ENCODE peak calls at places on chromosomes 1 and 21, in seven cellular contexts. J is left lung, K is lower lobe of right lung, H is GM23248, U is heart left ventricle, F is pancreas, A is astrocyte of the cerebellum. Y is an unnamed sample.

GRCh38 chr1:32339363-32339978 is 3.4 kb upstream of the MARCKSL1 start:
- DNase-seq in J (no peak), F (no peak), A (no peak), H (peak; percentile 78), K (no peak), U (no peak), Y (no peak)

GRCh38 chr1:30615816-30616590 is 107.4 kb downstream of the MATN1 start:
- DNase-seq in K (no peak), J (no peak), H (no peak), A (no peak), U (no peak), F (no peak), Y (no peak)

GRCh38 chr1:230855886-230856285 is 12.4 kb downstream of the C1orf198 start:
- DNase-seq in A (no peak), F (no peak), H (no peak), U (no peak), K (no peak), J (no peak), Y (no peak)

GRCh38 chr1:208007938-208008342 is 97.0 kb upstream of the CD34 start:
- DNase-seq in K (no peak), H (peak; percentile 85), J (no peak), A (peak; percentile 51), U (no peak), F (no peak), Y (no peak)

GRCh38 chr1:194322751-194323150 is 1136.3 kb upstream of the B3GALT2 start:
- DNase-seq in U (no peak), K (no peak), H (no peak), A (no peak), J (no peak), F (no peak), Y (no peak)

GRCh38 chr1:187878883-187879282 is 1050.1 kb downstream of the PLA2G4A start:
- DNase-seq in J (no peak), U (no peak), A (no peak), H (no peak), K (no peak), F (no peak), Y (no peak)

GRCh38 chr1:156667610-156667967 is 9.6 kb downstream of the NES start:
- DNase-seq in F (no peak), H (no peak), K (no peak), U (peak; percentile 81), A (no peak), J (no peak), Y (peak; percentile 70)

GRCh38 chr21:45011426-45011825 is 63.0 kb upstream of the ADARB1 start:
- DNase-seq in H (no peak), A (no peak), K (peak; percentile 23), U (no peak), J (no peak), F (no peak), Y (no peak)

GRCh38 chr1:234925440-234926251 is 203.0 kb downstream of the TOMM20 start:
- DNase-seq in F (no peak), J (no peak), U (no peak), H (peak; percentile 98), A (peak; percentile 98), K (no peak), Y (peak; percentile 19)

GRCh38 chr1:17112496-17113236 is 6.6 kb downstream of the PADI2 start:
- DNase-seq in K (no peak), J (no peak), U (no peak), F (no peak), H (no peak), A (no peak), Y (peak; percentile 95)

GRCh38 chr1:224213438-224214119 is 30.5 kb downstream of the DEGS1 start:
- DNase-seq in H (no peak), J (no peak), F (no peak), A (no peak), U (no peak), K (no peak), Y (no peak)

GRCh38 chr1:65691152-65691900 is 101.4 kb upstream of the PDE4B start:
- DNase-seq in J (no peak), K (no peak), A (no peak), H (no peak), F (no peak), U (no peak), Y (peak; percentile 24)

GRCh38 chr21:37592496-37592895 is 225.9 kb downstream of the DYRK1A start:
- DNase-seq in F (no peak), K (no peak), A (no peak), J (no peak), H (no peak), U (no peak), Y (no peak)

GRCh38 chr1:198798923-198799386 is 160.1 kb downstream of the PTPRC start:
- DNase-seq in J (no peak), A (no peak), H (no peak), F (no peak), K (no peak), U (no peak), Y (no peak)

GRCh38 chr1:202860744-202861419 is 28.1 kb downstream of the RABIF start:
- DNase-seq in U (peak; percentile 21), K (peak; percentile 83), F (peak; percentile 64), A (no peak), H (peak; percentile 56), J (peak; percentile 70), Y (peak; percentile 75)

GRCh38 chr1:12482999-12483398 is 135.0 kb downstream of the DHRS3 start:
- DNase-seq in H (no peak), A (no peak), K (no peak), J (no peak), F (no peak), U (no peak), Y (no peak)

GRCh38 chr1:2526824-2527552 is 592 bp upstream of the PANK4 start:
- DNase-seq in U (peak; percentile 66), K (no peak), H (peak; percentile 94), A (no peak), F (no peak), J (no peak), Y (peak; percentile 79)

GRCh38 chr1:212035123-212035834 is at the start of the genes DTL and INTS7:
- DNase-seq in J (peak; percentile 99), A (peak; percentile 98), H (peak; percentile 100), U (peak; percentile 99), F (peak; percentile 99), K (peak; percentile 99), Y (peak; percentile 99)

GRCh38 chr1:70745199-70745598 is 302.4 kb downstream of the PTGER3 start:
- DNase-seq in H (peak; percentile 56), U (no peak), K (no peak), J (no peak), A (no peak), F (no peak), Y (no peak)

GRCh38 chr1:230784163-230784562 is 37.0 kb downstream of the CAPN9 start:
- DNase-seq in J (no peak), H (no peak), F (no peak), A (no peak), K (no peak), U (no peak), Y (no peak)

GRCh38 chr1:19013826-19014548 is 57.5 kb upstream of the IFFO2 start:
- DNase-seq in H (no peak), F (no peak), J (no peak), A (no peak), U (no peak), K (no peak), Y (no peak)

GRCh38 chr1:235671992-235672391 is 22.4 kb upstream of the GNG4 start:
- DNase-seq in U (no peak), K (no peak), F (no peak), H (no peak), A (no peak), J (no peak), Y (no peak)

DNA sequence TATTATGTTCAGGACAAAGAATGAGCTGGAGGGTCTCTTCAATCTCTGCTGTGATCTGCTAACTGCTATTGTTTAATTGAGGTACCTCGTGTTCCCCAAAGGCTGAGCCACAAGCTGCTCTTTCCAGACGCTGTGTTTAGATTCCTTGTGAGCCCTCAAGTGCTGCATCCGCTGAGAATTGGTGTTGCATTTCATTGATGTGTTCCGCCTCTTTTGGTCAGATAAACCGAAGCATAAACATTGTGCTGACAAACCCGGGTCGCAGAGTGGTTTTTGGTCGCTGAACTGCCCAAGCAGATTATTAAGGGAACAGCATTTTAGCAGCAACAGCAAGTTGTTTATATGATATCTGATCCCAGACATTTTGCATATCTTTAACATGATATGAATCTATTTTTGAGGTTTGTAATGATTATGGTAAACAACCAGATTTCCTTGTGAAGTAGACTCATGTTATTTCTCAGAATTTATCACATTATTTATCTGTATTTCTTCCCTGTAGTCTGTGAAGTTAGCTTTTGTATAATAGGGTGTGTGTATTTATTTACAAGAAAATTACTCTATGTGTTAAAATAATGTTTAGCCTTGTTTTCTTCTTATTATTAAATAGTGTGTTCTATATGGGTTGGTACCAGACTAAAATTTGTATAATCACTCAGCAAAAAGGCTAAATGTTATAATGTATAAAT is 217.2 kb upstream of the C1orf105 start:
- DNase-seq in U (no peak), J (no peak), H (no peak), K (no peak), F (no peak), A (no peak), Y (peak; percentile 80)
- H3K4me3 ChIP-seq in U (no peak overlapping the region), J (no peak overlapping the region), H (no peak overlapping the region), K (no peak overlapping the region), F (no peak overlapping the region), A (no peak overlapping the region), Y (peak overlapping the region; percentile 8)

GRCh38 chr1:239995281-239995680 is 96.4 kb upstream of the FMN2 start:
- DNase-seq in H (no peak), A (no peak), F (no peak), J (no peak), U (no peak), K (no peak), Y (no peak)
- H3K4me3 ChIP-seq in H (no peak overlapping the region), A (no peak overlapping the region), F (no peak overlapping the region), J (no peak overlapping the region), U (no peak overlapping the region), K (no peak overlapping the region), Y (no peak overlapping the region)

GRCh38 chr1:182339684-182340083 is 51.9 kb downstream of the GLUL start:
- DNase-seq in H (no peak), A (no peak), J (no peak), F (no peak), U (no peak), K (no peak), Y (no peak)
- H3K4me3 ChIP-seq in H (no peak overlapping the region), A (no peak overlapping the region), J (no peak overlapping the region), F (no peak overlapping the region), U (no peak overlapping the region), K (no peak overlapping the region), Y (no peak overlapping the region)

GRCh38 chr1:110002695-110003094 is 18.1 kb downstream of the AHCYL1 start:
- DNase-seq in U (no peak), J (no peak), H (no peak), F (no peak), K (no peak), A (no peak), Y (no peak)

GRCh38 chr1:110004583-110004982 is 20.0 kb downstream of the AHCYL1 start:
- DNase-seq in J (no peak), A (no peak), U (no peak), F (no peak), H (no peak), K (no peak), Y (no peak)

GRCh38 chr1:110005971-110006370 is 21.4 kb downstream of the AHCYL1 start:
- DNase-seq in J (no peak), F (no peak), U (no peak), H (peak; percentile 41), A (no peak), K (no peak), Y (no peak)

GRCh38 chr1:110006516-110006915 is 22.0 kb downstream of the AHCYL1 start:
- DNase-seq in U (no peak), H (no peak), F (no peak), A (no peak), J (no peak), K (no peak), Y (no peak)

GRCh38 chr1:110003747-110004428 is 19.3 kb downstream of the AHCYL1 start:
- DNase-seq in F (peak; percentile 69), A (peak; percentile 92), J (peak; percentile 75), K (peak; percentile 78), H (peak; percentile 98), U (peak; percentile 43), Y (no peak)
- H3K4me3 ChIP-seq in F (no peak overlapping the region), A (peak overlapping the region; percentile 31), J (peak overlapping the region; percentile 27), K (peak overlapping the region; percentile 15), H (peak overlapping the region; percentile 63), U (no peak overlapping the region), Y (no peak overlapping the region)

Y was measured in SJCRH30.